ENCODE peak calls at places on chromosomes 16 and 17, in four cellular contexts. One of them, this sample, is unnamed.

GRCh38 chr17:50057521-50057991 is 1.6 kb downstream of the ITGA3 start:
- DNase-seq in NCI-H524: no peak
- DNase-seq in cardiac septum: no peak
- DNase-seq in naive thymus-derived CD8-positive, alpha-beta T cell: no peak
- DNase-seq in this sample: no peak

GRCh38 chr17:46190763-46191162 is 2.5 kb downstream of the KANSL1 start:
- DNase-seq in naive thymus-derived CD8-positive, alpha-beta T cell: no peak
- DNase-seq in cardiac septum: no peak
- DNase-seq in NCI-H524: no peak
- DNase-seq in this sample: no peak

GRCh38 chr16:781346-782010 is 6.7 kb downstream of the RPUSD1 start:
- DNase-seq in NCI-H524: no peak
- DNase-seq in naive thymus-derived CD8-positive, alpha-beta T cell: no peak
- DNase-seq in cardiac septum: no peak
- DNase-seq in this sample: no peak

GRCh38 chr16:21156767-21157467 is 1.6 kb upstream of the LDAF1 start:
- DNase-seq in naive thymus-derived CD8-positive, alpha-beta T cell: no peak
- DNase-seq in NCI-H524: peak
- DNase-seq in cardiac septum: no peak
- DNase-seq in this sample: peak

GRCh38 chr17:32323784-32324590 is 18.0 kb downstream of the C17orf75 start:
- DNase-seq in cardiac septum: no peak
- DNase-seq in naive thymus-derived CD8-positive, alpha-beta T cell: peak
- DNase-seq in NCI-H524: no peak
- DNase-seq in this sample: peak

GRCh38 chr16:85072947-85073346 is 39.3 kb downstream of the CIBAR2 start:
- DNase-seq in NCI-H524: peak
- DNase-seq in cardiac septum: no peak
- DNase-seq in naive thymus-derived CD8-positive, alpha-beta T cell: no peak
- DNase-seq in this sample: no peak

GRCh38 chr17:70040336-70040735 is 34.7 kb upstream of the KCNJ16 start:
- DNase-seq in NCI-H524: no peak
- DNase-seq in cardiac septum: no peak
- DNase-seq in naive thymus-derived CD8-positive, alpha-beta T cell: no peak
- DNase-seq in this sample: no peak

GRCh38 chr17:75601057-75601987 is 13.7 kb downstream of the MYO15B start:
- DNase-seq in naive thymus-derived CD8-positive, alpha-beta T cell: peak
- DNase-seq in NCI-H524: peak
- DNase-seq in cardiac septum: no peak
- DNase-seq in this sample: peak

GRCh38 chr17:51706098-51706497 is 445.8 kb downstream of the UTP18 start:
- DNase-seq in cardiac septum: no peak
- DNase-seq in naive thymus-derived CD8-positive, alpha-beta T cell: no peak
- DNase-seq in NCI-H524: no peak
- DNase-seq in this sample: no peak

This sample was measured in B cell.